ENCODE peak calls at places on chromosome 9, in ten cellular contexts. U, R, G, S, V, N, Z, W, O and D are unnamed samples. For H3K9me3 and H3K4me1, the result is how much of the 10 kb centered on the place peaks cover.

GRCh38 chr9:71965403-71965802 is 54.0 kb downstream of the C9orf85 start:
- DNase-seq in N (no peak), R (no peak), O (no peak), G (no peak), U (no peak), S (no peak), W (no peak), V (no peak), Z (no peak), D (no peak)

GRCh38 chr9:73446306-73446705 is 294.6 kb downstream of the ANXA1 start:
- DNase-seq in N (no peak), G (no peak), U (no peak), S (no peak), V (no peak), O (no peak), R (no peak), Z (no peak), W (no peak), D (no peak)

GRCh38 chr9:25556535-25556934 is 121.7 kb downstream of the TUSC1 start:
- DNase-seq in V (no peak), R (no peak), O (no peak), Z (no peak), S (no peak), W (no peak), N (no peak), U (no peak), G (no peak), D (no peak)

GRCh38 chr9:136590788-136591187 is 44.9 kb upstream of the NOTCH1 start:
- DNase-seq in V (no peak), O (peak), S (no peak), G (no peak), U (no peak), R (no peak), N (no peak), W (no peak), Z (no peak), D (no peak)

GRCh38 chr9:137304383-137305059 is 2.5 kb upstream of the NRARP start:
- DNase-seq in V (no peak), O (peak), N (no peak), S (no peak), G (no peak), W (no peak), Z (peak), U (no peak), R (no peak), D (no peak)

GRCh38 chr9:21317956-21318923 is 13.1 kb upstream of the IFNA5 start:
- DNase-seq in G (peak), Z (no peak), O (no peak), W (peak), V (no peak), S (peak), R (peak), U (peak), N (peak), D (peak)

GRCh38 chr9:113621309-113621791 is 157.8 kb downstream of the RGS3 start:
- DNase-seq in O (peak), G (no peak), R (peak), N (no peak), V (no peak), U (peak), S (peak), Z (no peak), W (peak), D (no peak)

GRCh38 chr9:2021731-2022130 is 6.6 kb downstream of the SMARCA2 start:
- DNase-seq in G (no peak), S (no peak), W (no peak), U (no peak), N (no peak), V (no peak), Z (no peak), R (no peak), O (no peak), D (no peak)

GRCh38 chr9:132986586-132986985 is 8.1 kb downstream of the GFI1B start:
- DNase-seq in S (no peak), G (no peak), V (no peak), U (peak), R (no peak), W (no peak), N (no peak), O (no peak), Z (no peak), D (no peak)

GRCh38 chr9:127557466-127557869 is 54.6 kb upstream of the STXBP1 start:
- DNase-seq in R (peak), S (no peak), W (peak), N (no peak), V (no peak), O (peak), Z (no peak), U (peak), G (no peak), D (no peak)

GRCh38 chr9:116687762-116688160 is 656 bp downstream of the TRIM32 start:
- DNase-seq in S (no peak), N (no peak), V (no peak), W (peak), O (no peak), G (peak), U (peak), Z (no peak), R (no peak), D (peak)

GRCh38 chr9:136763649-136764035 is 676 bp downstream of the LCN15 start:
- DNase-seq in V (no peak), W (no peak), S (no peak), O (no peak), G (no peak), Z (peak), N (no peak), R (no peak), U (no peak), D (no peak)

GRCh38 chr9:136789523-136789937 is 1.6 kb upstream of the TMEM141 start:
- DNase-seq in N (no peak), V (no peak), S (no peak), O (no peak), G (no peak), U (no peak), R (no peak), W (no peak), Z (no peak), D (no peak)

GRCh38 chr9:134858051-134858841 is 22.4 kb upstream of the FCN2 start:
- DNase-seq in U (peak), S (peak), O (no peak), Z (no peak), N (no peak), W (peak), V (no peak), R (no peak), G (peak), D (no peak)

GRCh38 chr9:118529624-118530214 is 825.5 kb downstream of the TLR4 start:
- DNase-seq in G (no peak), U (peak), O (no peak), V (no peak), W (no peak), N (no peak), Z (no peak), R (no peak), S (no peak), D (no peak)

GRCh38 chr9:131579789-131580211 is 34.5 kb downstream of the PRRT1B start:
- DNase-seq in V (no peak), S (no peak), W (no peak), N (no peak), U (no peak), Z (no peak), R (no peak), G (no peak), O (peak), D (no peak)

GRCh38 chr9:87381746-87382145 is 115.9 kb upstream of the DAPK1 start:
- DNase-seq in S (no peak), R (no peak), N (no peak), G (peak), Z (no peak), O (no peak), W (no peak), U (peak), V (no peak), D (no peak)

GRCh38 chr9:122777935-122778671 is 10.6 kb upstream of the OR5C1 start:
- DNase-seq in R (peak), V (no peak), W (no peak), U (peak), Z (no peak), N (no peak), S (peak), O (no peak), G (peak), D (no peak)

GRCh38 chr9:138117836-138118235 is 240.3 kb downstream of the CACNA1B start:
- DNase-seq in V (no peak), S (no peak), W (no peak), O (no peak), U (no peak), R (no peak), G (no peak), Z (no peak), N (no peak), D (no peak)

GRCh38 chr9:114378016-114378415 is 9.8 kb downstream of the AKNA start:
- DNase-seq in S (no peak), O (no peak), Z (peak), R (no peak), G (no peak), U (no peak), N (no peak), W (no peak), V (no peak), D (no peak)

GRCh38 chr9:21660976-21661375 is 141.5 kb upstream of the MTAP start:
- DNase-seq in V (no peak), W (no peak), G (no peak), N (no peak), S (no peak), O (no peak), U (peak), Z (no peak), R (no peak), D (no peak)

GRCh38 chr9:134381671-134382505 is 55.6 kb downstream of the RXRA start:
- DNase-seq in N (no peak), O (peak), W (no peak), V (peak), U (no peak), S (peak), R (no peak), Z (peak), G (no peak), D (peak)

GRCh38 chr9:16367605-16368424 is 502.7 kb downstream of the BNC2 start:
- DNase-seq in G (peak), O (no peak), U (peak), V (no peak), R (peak), S (peak), W (no peak), Z (no peak), N (no peak), D (peak)

GRCh38 chr9:40927260-40927631 is 201.2 kb downstream of the FOXD4L6 start:
- DNase-seq in U (no peak), S (no peak), O (no peak), R (no peak), Z (no peak), N (no peak), G (no peak), W (no peak), V (no peak), D (no peak)
- H3K9me3 ChIP-seq in U (under half), S (under half), O (half or more), R (half or more), Z (half or more), N (under half), G (under half), W (under half), V (half or more), D (half or more)

GRCh38 chr9:124010665-124011321 is 775 bp upstream of the LHX2 start:
- DNase-seq in Z (no peak), G (no peak), W (no peak), V (no peak), U (peak), S (no peak), O (no peak), R (no peak), N (no peak), D (no peak)
- H3K4me3 ChIP-seq in Z (no peak), G (peak), W (no peak), V (no peak), U (peak), S (no peak), O (peak), R (no peak), N (no peak), D (no peak)

GRCh38 chr9:96417051-96417586 is 1.1 kb downstream of the ZNF367 start:
- DNase-seq in S (peak), W (peak), G (peak), V (peak), U (peak), Z (peak), O (peak), R (peak), N (peak), D (peak)

GRCh38 chr9:96419691-96419969 is 1.5 kb upstream of the ZNF367 start:
- DNase-seq in R (peak), U (peak), S (no peak), W (no peak), N (no peak), Z (no peak), O (no peak), G (no peak), V (no peak), D (no peak)

GRCh38 chr9:96418920-96419690 is 935 bp upstream of the ZNF367 start:
- DNase-seq in O (peak), V (peak), S (no peak), R (no peak), N (peak), Z (peak), G (peak), U (peak), W (peak), D (peak)

GRCh38 chr9:96417610-96418073 is 528 bp downstream of the ZNF367 start:
- DNase-seq in V (no peak), R (peak), S (no peak), Z (peak), W (no peak), U (peak), G (no peak), N (no peak), O (peak), D (no peak)

DNA sequence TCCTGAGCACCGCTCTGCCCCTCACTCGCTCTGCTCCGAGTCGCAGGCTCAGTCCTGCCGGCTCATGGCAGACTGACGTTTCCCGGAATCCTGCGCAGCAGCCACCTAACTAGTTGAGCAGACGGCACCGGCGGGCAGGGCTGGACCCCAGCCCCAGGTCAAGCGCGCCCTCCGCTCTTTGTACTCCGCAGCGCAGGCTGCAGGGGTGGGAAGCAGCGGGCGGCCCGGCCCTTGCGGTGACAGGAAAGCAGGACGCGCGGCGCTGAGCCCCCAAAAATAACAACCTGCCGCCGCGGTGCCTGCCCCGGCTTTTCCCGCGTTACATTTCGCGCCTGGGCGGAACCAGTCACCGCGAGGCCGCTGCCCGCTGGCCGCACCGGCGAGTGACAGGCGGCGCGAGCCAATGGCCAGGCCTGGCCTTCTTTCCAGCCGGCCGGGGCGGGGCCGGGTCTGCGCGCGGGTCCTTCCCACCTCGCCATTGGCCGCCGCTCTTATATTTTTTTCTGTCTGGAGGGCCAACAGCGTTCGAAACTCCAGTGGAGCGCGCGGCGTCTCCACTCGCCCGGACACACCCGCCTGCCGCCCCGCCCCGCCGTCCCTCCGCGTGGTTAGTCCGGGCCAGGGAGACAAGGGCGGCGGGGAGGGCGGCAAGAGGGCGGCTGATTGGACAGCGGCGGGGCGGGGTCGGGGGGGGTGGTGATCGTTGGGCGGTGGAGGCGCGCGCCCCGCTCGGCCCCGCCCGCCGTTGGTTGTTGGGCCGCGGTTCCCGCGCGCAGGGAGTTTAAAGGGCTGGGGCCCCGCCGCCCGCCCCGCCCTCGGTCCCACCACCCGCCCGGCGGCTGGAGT is at the start of gene ZNF367:
- DNase-seq in S (peak), N (peak), V (peak), G (peak), U (peak), Z (peak), O (peak), R (peak), W (peak), D (peak)
- H3K4me1 ChIP-seq in S (under half), N (under half), V (under half), G (under half), U (under half), Z (under half), O (under half), R (under half), W (under half), D (half or more)

DNA sequence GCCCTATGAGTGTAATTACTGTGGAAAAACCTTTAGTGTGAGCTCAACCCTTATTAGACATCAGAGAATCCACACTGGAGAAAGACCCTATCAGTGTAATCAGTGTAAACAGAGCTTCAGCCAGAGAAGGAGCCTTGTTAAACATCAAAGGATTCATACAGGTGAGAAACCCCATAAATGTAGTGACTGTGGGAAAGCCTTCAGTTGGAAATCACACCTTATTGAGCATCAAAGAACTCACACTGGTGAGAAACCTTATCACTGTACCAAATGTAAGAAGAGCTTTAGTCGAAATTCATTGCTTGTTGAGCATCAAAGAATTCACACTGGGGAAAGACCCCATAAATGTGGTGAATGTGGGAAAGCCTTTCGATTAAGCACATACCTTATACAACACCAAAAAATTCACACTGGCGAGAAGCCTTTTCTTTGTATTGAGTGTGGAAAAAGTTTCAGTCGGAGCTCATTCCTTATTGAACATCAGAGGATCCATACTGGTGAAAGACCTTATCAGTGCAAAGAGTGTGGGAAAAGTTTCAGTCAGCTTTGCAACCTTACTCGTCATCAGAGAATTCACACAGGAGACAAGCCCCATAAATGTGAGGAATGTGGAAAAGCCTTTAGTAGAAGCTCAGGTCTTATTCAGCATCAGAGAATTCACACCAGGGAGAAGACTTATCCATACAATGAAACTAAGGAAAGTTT is 9.9 kb downstream of the ZNF189 start:
- DNase-seq in G (no peak), N (no peak), V (no peak), W (no peak), U (no peak), R (peak), O (no peak), Z (no peak), S (no peak), D (no peak)
- H3K9me3 ChIP-seq in G (half or more), N (under half), V (under half), W (half or more), U (under half), R (half or more), O (half or more), Z (half or more), S (under half), D (half or more)

GRCh38 chr9:126499911-126500599 is 113.7 kb upstream of the LMX1B start:
- DNase-seq in V (no peak), Z (no peak), U (no peak), N (no peak), G (no peak), O (no peak), W (no peak), S (no peak), R (no peak), D (no peak)
- H3K4me3 ChIP-seq in V (peak), Z (no peak), U (peak), N (peak), G (peak), O (peak), W (peak), S (peak), R (peak), D (no peak)

GRCh38 chr9:129137292-129138143 is 26.3 kb downstream of the PTPA start:
- DNase-seq in W (no peak), N (no peak), U (no peak), Z (no peak), G (no peak), V (no peak), S (no peak), O (no peak), R (no peak), D (no peak)

GRCh38 chr9:129138476-129139232 is 27.4 kb downstream of the PTPA start:
- DNase-seq in N (no peak), Z (peak), R (peak), S (peak), G (peak), O (peak), U (peak), W (no peak), V (no peak), D (no peak)

GRCh38 chr9:129136446-129137049 is 25.3 kb downstream of the PTPA start:
- DNase-seq in R (no peak), G (no peak), S (no peak), W (no peak), U (no peak), N (no peak), O (no peak), Z (no peak), V (no peak), D (no peak)

GRCh38 chr9:129139233-129139992 is 28.2 kb downstream of the PTPA start:
- DNase-seq in Z (peak), O (peak), V (peak), U (peak), S (peak), N (peak), G (peak), W (peak), R (peak), D (peak)

GRCh38 chr9:129138144-129138462 is 26.9 kb downstream of the PTPA start:
- DNase-seq in R (no peak), N (no peak), Z (no peak), W (no peak), S (no peak), O (no peak), G (no peak), V (no peak), U (peak), D (no peak)
- H3K4me1 ChIP-seq in R (under half), N (under half), Z (under half), W (under half), S (under half), O (under half), G (under half), V (under half), U (under half), D (under half)

GRCh38 chr9:91663858-91664257 is 240.2 kb upstream of the NFIL3 start:
- DNase-seq in O (no peak), W (no peak), Z (no peak), G (no peak), N (no peak), R (no peak), V (no peak), S (no peak), U (no peak), D (no peak)

GRCh38 chr9:91660295-91660589 is 236.6 kb upstream of the NFIL3 start:
- DNase-seq in G (no peak), V (no peak), N (no peak), W (no peak), Z (no peak), U (no peak), S (no peak), R (no peak), O (no peak), D (no peak)

GRCh38 chr9:91659529-91660294 is 236.1 kb upstream of the NFIL3 start:
- DNase-seq in W (peak), Z (no peak), O (no peak), U (peak), V (no peak), R (peak), G (no peak), N (no peak), S (peak), D (peak)

GRCh38 chr9:91664669-91665068 is 241.0 kb upstream of the NFIL3 start:
- DNase-seq in Z (no peak), R (no peak), W (no peak), N (no peak), O (no peak), U (no peak), S (no peak), V (no peak), G (no peak), D (no peak)
- H3K9me3 ChIP-seq in Z (under half), R (under half), W (under half), N (under half), O (under half), U (under half), S (under half), V (under half), G (under half), D (under half)

GRCh38 chr9:3922846-3923245 is 377.0 kb downstream of the GLIS3 start:
- DNase-seq in W (no peak), Z (no peak), N (no peak), S (peak), R (no peak), V (no peak), U (no peak), G (no peak), O (no peak), D (no peak)
- H3K4me3 ChIP-seq in W (no peak), Z (no peak), N (no peak), S (no peak), R (no peak), V (no peak), U (no peak), G (no peak), O (no peak), D (no peak)